ENCODE peak calls at places on chromosomes 11 and 22, in seven cellular contexts. N is fibroblast of lung, I is HCT116, R is K562, C is neural progenitor cell, T is mammary epithelial cell, D is GM23338. V is an unnamed sample.

GRCh38 chr11:61552108-61552635 is 28.7 kb downstream of the SYT7 start:
- DNase-seq in N (no peak), I (no peak), R (no peak), C (no peak), T (no peak), D (no peak), V (no peak)

GRCh38 chr11:128745296-128746183 is 51.7 kb downstream of the FLI1 start:
- DNase-seq in N (peak; percentile 43), I (no peak), R (no peak), C (no peak), T (no peak), D (peak; percentile 24), V (peak; percentile 22)

GRCh38 chr22:38868286-38868721 is 3.7 kb downstream of the CBX6 start:
- DNase-seq in N (no peak), I (no peak), R (no peak), C (no peak), T (no peak), D (no peak), V (no peak)

GRCh38 chr11:62832346-62833234 is at the start of gene TEX54:
- DNase-seq in N (peak; percentile 20), I (no peak), R (no peak), C (no peak), T (no peak), D (no peak), V (peak; percentile 65)

GRCh38 chr11:112388496-112388895 is 127.8 kb upstream of the PLET1 start:
- DNase-seq in N (no peak), I (no peak), R (no peak), C (no peak), T (no peak), D (no peak), V (no peak)

GRCh38 chr11:9228086-9228485 is 37.1 kb downstream of the DENND5A start:
- DNase-seq in N (no peak), I (no peak), R (no peak), C (peak; percentile 81), T (no peak), D (peak; percentile 30), V (no peak)

GRCh38 chr11:65590240-65590738 is 5.3 kb downstream of the KCNK7 start:
- DNase-seq in N (no peak), I (no peak), R (no peak), C (no peak), T (no peak), D (no peak), V (no peak)

GRCh38 chr22:49004484-49005399 is 822.9 kb downstream of the BRD1 start:
- DNase-seq in N (no peak), I (no peak), R (no peak), C (no peak), T (no peak), D (no peak), V (no peak)

GRCh38 chr11:128579790-128580504 is 7.4 kb downstream of the ETS1 start:
- DNase-seq in N (no peak), I (no peak), R (no peak), C (no peak), T (peak; percentile 53), D (no peak), V (no peak)

GRCh38 chr11:94820480-94820879 is 52.3 kb downstream of the AMOTL1 start:
- DNase-seq in N (no peak), I (no peak), R (no peak), C (no peak), T (no peak), D (no peak), V (no peak)

GRCh38 chr22:28799125-28799833 is 1.1 kb downstream of the XBP1 start:
- DNase-seq in N (peak; percentile 88), I (peak; percentile 35), R (peak; percentile 26), C (peak; percentile 32), T (peak; percentile 96), D (peak; percentile 36), V (peak; percentile 86)

GRCh38 chr22:46107089-46107664 is 43.1 kb upstream of the PPARA start:
- DNase-seq in N (no peak), I (no peak), R (no peak), C (no peak), T (peak; percentile 64), D (no peak), V (no peak)

GRCh38 chr22:44450503-44450902 is 47.5 kb downstream of the RTL6 start:
- DNase-seq in N (no peak), I (no peak), R (no peak), C (no peak), T (no peak), D (no peak), V (no peak)

GRCh38 chr11:46491661-46492331 is 100.2 kb upstream of the CHRM4 start:
- DNase-seq in N (peak; percentile 37), I (no peak), R (no peak), C (no peak), T (no peak), D (no peak), V (no peak)

GRCh38 chr11:42145311-42145710 is 685.9 kb upstream of the LRRC4C start:
- DNase-seq in N (peak; percentile 42), I (no peak), R (no peak), C (no peak), T (no peak), D (no peak), V (no peak)

DNA sequence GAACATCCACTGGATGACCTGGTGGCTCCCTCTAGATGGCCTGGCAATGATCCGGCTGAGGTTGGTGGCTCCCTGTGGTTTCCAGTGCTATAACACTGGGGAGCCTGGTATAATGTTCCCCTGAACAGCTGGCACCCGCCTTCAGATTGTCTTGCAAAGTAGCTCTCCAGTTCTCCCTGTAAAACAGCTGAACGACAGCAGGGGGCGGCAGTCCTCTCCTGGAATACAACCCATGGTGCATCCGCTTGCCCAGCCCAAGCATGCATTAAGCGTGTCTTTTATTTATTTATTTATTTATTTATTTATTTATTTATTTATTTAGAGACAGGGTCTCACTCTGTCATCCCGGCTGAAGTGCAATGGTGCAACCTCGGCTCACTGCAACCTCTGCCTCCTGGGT is 258.9 kb downstream of the BUD13 start:
- DNase-seq in N (peak; percentile 18), I (peak; percentile 46), R (peak; percentile 53), C (peak; percentile 69), T (no peak), D (peak; percentile 83), V (peak; percentile 54)
- TF ChIP-seq CTCF in N (peak; percentile 12), I (peak; percentile 65), R (peak; percentile 73), C (peak; percentile 61), T (peak; percentile 46), D (peak; percentile 82), V (peak; percentile 45)

GRCh38 chr22:35310556-35311550 is 11.2 kb downstream of the TOM1 start:
- DNase-seq in N (peak; percentile 24), I (no peak), R (no peak), C (peak; percentile 25), T (no peak), D (peak; percentile 27), V (peak; percentile 53)

GRCh38 chr22:35314161-35314942 is 14.7 kb downstream of the TOM1 start:
- DNase-seq in N (no peak), I (no peak), R (no peak), C (no peak), T (no peak), D (peak; percentile 51), V (no peak)

GRCh38 chr22:35313311-35314121 is 13.8 kb downstream of the TOM1 start:
- DNase-seq in N (peak; percentile 96), I (no peak), R (no peak), C (no peak), T (peak; percentile 51), D (no peak), V (peak; percentile 44)

GRCh38 chr22:35311551-35311999 is 11.9 kb downstream of the TOM1 start:
- DNase-seq in N (no peak), I (no peak), R (no peak), C (no peak), T (no peak), D (peak; percentile 20), V (no peak)

DNA sequence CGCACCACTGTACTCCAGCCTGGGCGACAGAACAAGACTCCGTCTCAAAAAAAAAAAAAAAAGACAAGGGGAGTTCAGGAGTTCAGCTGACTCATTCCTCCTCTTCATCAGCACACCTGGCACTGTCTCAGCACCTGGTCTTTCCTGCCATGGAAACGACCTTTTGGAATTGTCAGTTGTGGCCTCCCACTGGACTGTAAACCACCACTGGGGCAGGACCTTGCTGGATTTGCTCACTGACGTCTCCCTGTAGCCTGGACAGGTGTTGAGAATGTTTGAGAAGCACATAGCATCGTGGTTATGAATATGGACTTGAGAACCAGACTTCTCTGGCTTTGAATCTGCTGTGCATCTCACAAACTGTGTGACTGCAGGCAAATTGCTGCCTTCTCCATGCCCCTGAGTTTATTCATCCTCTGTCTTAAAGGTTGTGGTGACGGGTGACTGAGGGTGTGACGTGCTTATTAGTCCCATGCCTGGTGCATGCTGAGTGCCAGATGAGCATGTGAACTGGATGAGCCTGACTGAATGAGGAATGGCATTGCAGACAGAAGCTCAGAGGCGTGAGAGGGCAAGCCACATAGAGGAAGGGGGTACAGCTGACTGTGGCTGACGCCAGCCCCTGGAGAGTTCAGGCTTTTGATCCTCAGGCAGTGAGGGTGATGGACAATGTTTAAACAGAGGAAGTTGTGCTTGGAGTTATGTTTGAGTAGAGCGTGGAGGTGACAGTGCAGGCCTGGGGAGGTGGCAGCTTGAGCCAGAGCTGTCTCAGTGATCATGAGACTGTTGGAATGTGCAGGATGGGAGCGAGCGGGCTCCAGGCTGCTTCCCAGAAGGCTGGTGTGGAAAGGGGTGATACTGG is 12.7 kb downstream of the TOM1 start:
- DNase-seq in N (peak; percentile 81), I (peak; percentile 16), R (no peak), C (no peak), T (peak; percentile 91), D (no peak), V (peak; percentile 83)
- H4K20me1 ChIP-seq in N (peaks cover 2% of the 10 kb centered on the region), I (no peaks in the 10 kb centered on the region), R (no peaks in the 10 kb centered on the region), C (peaks cover 16% of the 10 kb centered on the region), T (no peaks in the 10 kb centered on the region), D (no peaks in the 10 kb centered on the region), V (peaks cover 52% of the 10 kb centered on the region)

GRCh38 chr11:122979103-122979814 is 2.4 kb downstream of the BSX start:
- DNase-seq in N (no peak), I (no peak), R (no peak), C (peak; percentile 47), T (no peak), D (peak; percentile 38), V (no peak)
- TF ChIP-seq EZH2 in N (no peak), I (no peak), R (no peak), C (peak; percentile 96), T (peak; percentile 90), D (peak; percentile 89), V (peak; percentile 92)

GRCh38 chr11:90874281-90874680 is 651.4 kb upstream of the CHORDC1 start:
- DNase-seq in N (no peak), I (no peak), R (no peak), C (no peak), T (peak; percentile 74), D (no peak), V (no peak)
- TF ChIP-seq CTCF in N (no peak), I (no peak), R (no peak), C (no peak), T (no peak), D (no peak), V (no peak)

GRCh38 chr22:24419480-24419860 is 7.9 kb upstream of the ADORA2A start:
- DNase-seq in N (no peak), I (no peak), R (no peak), C (no peak), T (no peak), D (no peak), V (no peak)
- H4K20me1 ChIP-seq in N (no peaks in the 10 kb centered on the region), I (no peaks in the 10 kb centered on the region), R (peaks cover 3% of the 10 kb centered on the region), C (no peaks in the 10 kb centered on the region), T (no peaks in the 10 kb centered on the region), D (no peaks in the 10 kb centered on the region), V (no peaks in the 10 kb centered on the region)

GRCh38 chr11:8094656-8095055 is 13.6 kb downstream of the TUB start:
- DNase-seq in N (no peak), I (no peak), R (no peak), C (no peak), T (no peak), D (no peak), V (no peak)
- TF ChIP-seq EZH2 in N (no peak), I (no peak), R (no peak), C (no peak), T (no peak), D (no peak), V (no peak)